ENCODE peak calls at places on chromosomes 7 and 10, in seven cellular contexts. J, R, T, L, C, D and Q are unnamed samples.

GRCh38 chr7:107501593-107501992 is 31.7 kb downstream of the GPR22 start:
- DNase-seq in J (peak), R (no peak), T (no peak), L (no peak), C (peak), D (peak), Q (peak)

GRCh38 chr7:158067219-158067930 is 520.2 kb downstream of the PTPRN2 start:
- DNase-seq in J (no peak), R (no peak), T (no peak), L (no peak), C (no peak), D (no peak), Q (no peak)

GRCh38 chr10:97002670-97003069 is 170.6 kb downstream of the LCOR start:
- DNase-seq in J (no peak), R (no peak), T (no peak), L (no peak), C (no peak), D (no peak), Q (no peak)

GRCh38 chr7:141674702-141675101 is 27.3 kb downstream of the DENND11 start:
- DNase-seq in J (peak), R (no peak), T (no peak), L (no peak), C (peak), D (no peak), Q (no peak)

GRCh38 chr10:30493609-30494530 is 59.9 kb downstream of the MAP3K8 start:
- DNase-seq in J (no peak), R (no peak), T (peak), L (peak), C (peak), D (peak), Q (peak)

GRCh38 chr10:102131286-102132170 is 1.3 kb upstream of the PPRC1 start:
- DNase-seq in J (no peak), R (no peak), T (no peak), L (peak), C (peak), D (peak), Q (peak)

GRCh38 chr7:90574136-90574819 is 21.8 kb upstream of the CDK14 start:
- DNase-seq in J (peak), R (no peak), T (no peak), L (peak), C (no peak), D (no peak), Q (no peak)

GRCh38 chr7:51456471-51457060 is 140.0 kb upstream of the COBL start:
- DNase-seq in J (no peak), R (no peak), T (no peak), L (no peak), C (no peak), D (no peak), Q (no peak)

GRCh38 chr10:110137142-110137545 is 70.3 kb upstream of the MXI1 start:
- DNase-seq in J (peak), R (no peak), T (no peak), L (peak), C (no peak), D (peak), Q (peak)

GRCh38 chr10:93816123-93816747 is 58.5 kb downstream of the LGI1 start:
- DNase-seq in J (peak), R (no peak), T (peak), L (peak), C (peak), D (peak), Q (peak)

GRCh38 chr10:50653758-50654157 is 30.0 kb upstream of the SGMS1 start:
- DNase-seq in J (no peak), R (no peak), T (no peak), L (no peak), C (no peak), D (no peak), Q (no peak)

GRCh38 chr10:58577394-58577793 is 64.7 kb downstream of the BICC1 start:
- DNase-seq in J (no peak), R (no peak), T (no peak), L (peak), C (no peak), D (no peak), Q (no peak)

GRCh38 chr7:155467846-155468821 is 10.2 kb downstream of the EN2 start:
- DNase-seq in J (peak), R (no peak), T (no peak), L (no peak), C (peak), D (no peak), Q (no peak)

GRCh38 chr7:29289156-29290021 is 94.8 kb downstream of the CHN2 start:
- DNase-seq in J (no peak), R (no peak), T (peak), L (peak), C (peak), D (no peak), Q (peak)

GRCh38 chr7:141490474-141490873 is 60.7 kb upstream of the AGK start:
- DNase-seq in J (peak), R (no peak), T (no peak), L (no peak), C (no peak), D (no peak), Q (no peak)

GRCh38 chr7:130879191-130879590 is 145.2 kb upstream of the KLF14 start:
- DNase-seq in J (no peak), R (no peak), T (no peak), L (no peak), C (no peak), D (no peak), Q (no peak)